ENCODE peak calls at places on chromosomes 2 and 18, in eight cellular contexts. N is adrenal gland, H is DMS 273 treated with DMSO at 0.1 percent for 48 hours, W is T-cell, G is KBM-7, P is hepatocyte, T is MCF 10A, I is mesothelial cell of epicardium. Q is an unnamed sample.

GRCh38 chr2:174682578-174683391 is 81.5 kb downstream of the CHRNA1 start:
- DNase-seq in I (peak), P (peak), T (peak), H (peak), N (peak), G (peak), W (peak), Q (peak)

GRCh38 chr18:73136134-73136533 is 268.3 kb upstream of the NETO1 start:
- DNase-seq in N (no peak), H (no peak), T (peak), P (peak), W (no peak), I (no peak), G (peak), Q (no peak)

GRCh38 chr2:8692783-8693768 is 11.2 kb downstream of the ID2 start:
- DNase-seq in T (peak), N (peak), I (peak), G (no peak), W (peak), P (peak), H (no peak), Q (peak)

GRCh38 chr2:75340560-75340959 is 141.2 kb upstream of the TACR1 start:
- DNase-seq in G (no peak), W (no peak), T (no peak), N (no peak), I (no peak), P (no peak), H (no peak), Q (no peak)

GRCh38 chr2:72919414-72920316 is 2.3 kb downstream of the EMX1 start:
- DNase-seq in N (peak), W (no peak), H (no peak), T (no peak), I (peak), G (no peak), P (no peak), Q (peak)

GRCh38 chr2:222115296-222115695 is 183.5 kb downstream of the PAX3 start:
- DNase-seq in G (no peak), T (no peak), P (no peak), I (no peak), H (no peak), W (no peak), N (no peak), Q (no peak)

GRCh38 chr2:153890572-153890971 is 18.9 kb downstream of the GALNT13 start:
- DNase-seq in I (no peak), H (no peak), T (no peak), G (no peak), W (no peak), N (no peak), P (no peak), Q (peak)

GRCh38 chr2:1299053-1299452 is 114.2 kb upstream of the TPO start:
- DNase-seq in I (no peak), H (no peak), T (no peak), G (no peak), P (no peak), W (no peak), N (no peak), Q (no peak)

GRCh38 chr18:45879681-45880655 is 54.5 kb downstream of the SIGLEC15 start:
- DNase-seq in N (peak), H (peak), P (peak), T (peak), G (peak), I (peak), W (peak), Q (peak)